ENCODE peak calls at places on chromosomes 7 and 10, in four cellular contexts. J is C1 segment of cervical spinal cord; S is T-cell; F is stimulated activated naive CD8-positive, alpha-beta T cell treated with anti-CD3 and anti-CD28 coated beads, Interleukin-15, Interleukin-2, amounts not matched to agents 100 U/mL and 50 U/mL, for 24 hours. U is an unnamed sample.
A peak's percentile ranks its signal among the peaks of the same experiment; 100 is the strongest.

GRCh38 chr7:127389321-127389720 is 3.2 kb downstream of the ZNF800 start:
- DNase-seq in J (no peak), S (no peak), F (no peak), U (no peak)

GRCh38 chr10:122126763-122127659 is 138.0 kb downstream of the TACC2 start:
- DNase-seq in J (no peak), S (no peak), F (no peak), U (no peak)

GRCh38 chr10:70440296-70441160 is 953 bp downstream of the NODAL start:
- DNase-seq in J (no peak), S (no peak), F (peak; percentile 14), U (no peak)

GRCh38 chr10:118595598-118596425 is at the start of gene PRLHR:
- DNase-seq in J (no peak), S (no peak), F (peak; percentile 26), U (peak; percentile 13)

GRCh38 chr7:76302299-76303056 is at the start of gene HSPB1:
- DNase-seq in J (peak; percentile 80), S (peak; percentile 47), F (peak; percentile 57), U (peak; percentile 59)

GRCh38 chr10:75371010-75371409 is 30.6 kb downstream of the ZNF503 start:
- DNase-seq in J (no peak), S (no peak), F (no peak), U (no peak)

GRCh38 chr7:134175724-134176350 is 48.7 kb downstream of the LRGUK start:
- DNase-seq in J (no peak), S (no peak), F (no peak), U (no peak)

GRCh38 chr7:23353172-23353571 is 54.0 kb downstream of the MALSU1 start:
- DNase-seq in J (no peak), S (no peak), F (no peak), U (no peak)

GRCh38 chr7:5638994-5639393 is 142.5 kb downstream of the RNF216 start:
- DNase-seq in J (no peak), S (no peak), F (no peak), U (no peak)

GRCh38 chr10:103772096-103772845 is 83.1 kb downstream of the SH3PXD2A start:
- DNase-seq in J (no peak), S (peak; percentile 31), F (peak; percentile 74), U (peak; percentile 67)

U was measured in activated naive CD8-positive, alpha-beta T cell treated with anti-CD3 and anti-CD28 coated beads, Interleukin-2, amount 50 U/mL, for 24 hours.